ENCODE peak calls at places on chromosomes 4 and X, in seven cellular contexts. D is H1, S is SK-N-SH, V is HepG2, Q is HCT116, R is K562, L is GM12878. T is an unnamed sample.

GRCh38 chrX:63686878-63687714 is 97.9 kb downstream of the ARHGEF9 start:
- DNase-seq in L (peak), V (peak), R (peak), D (peak), S (peak), Q (peak), T (peak)

GRCh38 chrX:112979879-112980278 is 139.2 kb upstream of the AMOT start:
- DNase-seq in D (no peak), S (no peak), Q (no peak), V (no peak), R (no peak), L (no peak), T (no peak)

GRCh38 chrX:131675596-131676194 is 131.8 kb downstream of the OR13H1 start:
- DNase-seq in Q (peak), D (no peak), L (no peak), V (peak), R (peak), S (peak), T (peak)

GRCh38 chr4:148053298-148054003 is 321.6 kb downstream of the ARHGAP10 start:
- DNase-seq in D (no peak), L (no peak), Q (no peak), V (no peak), S (no peak), R (no peak), T (no peak)

GRCh38 chr4:97394653-97395052 is 748.6 kb downstream of the STPG2 start:
- DNase-seq in D (no peak), Q (no peak), S (no peak), L (no peak), R (no peak), V (no peak), T (no peak)

GRCh38 chrX:912677-913076 is 282.1 kb downstream of the SHOX start:
- DNase-seq in L (no peak), S (no peak), V (no peak), R (no peak), Q (no peak), D (no peak), T (no peak)

GRCh38 chrX:12007881-12008280 is 130.4 kb upstream of the FRMPD4 start:
- DNase-seq in Q (peak), R (no peak), L (no peak), S (no peak), V (no peak), D (no peak), T (no peak)

GRCh38 chrX:63503541-63503940 is 152.4 kb upstream of the SPIN4 start:
- DNase-seq in V (no peak), Q (no peak), R (no peak), D (no peak), S (no peak), L (no peak), T (peak)

GRCh38 chr4:68180858-68181531 is 51.3 kb upstream of the TMPRSS11F start:
- DNase-seq in L (no peak), S (no peak), R (no peak), V (no peak), Q (no peak), D (no peak), T (no peak)

GRCh38 chr4:103018391-103019318 is 850 bp downstream of the SLC9B1 start:
- DNase-seq in L (no peak), D (no peak), V (peak), Q (peak), S (peak), R (peak), T (no peak)

GRCh38 chrX:30302957-30303356 is 6.2 kb downstream of the NR0B1 start:
- DNase-seq in V (no peak), Q (no peak), D (no peak), R (no peak), S (no peak), L (no peak), T (peak)

GRCh38 chr4:113998531-113998930 is 19.1 kb upstream of the ARSJ start:
- DNase-seq in V (no peak), Q (no peak), R (no peak), D (no peak), S (no peak), L (no peak), T (no peak)

GRCh38 chrX:109714340-109714958 is 18.6 kb downstream of the ACSL4 start:
- DNase-seq in V (no peak), L (no peak), R (no peak), D (no peak), S (no peak), Q (peak), T (no peak)
- TF ChIP-seq JUND in V (no peak), L (no peak), R (no peak), D (no peak), S (peak), Q (peak), T (no peak)

GRCh38 chr4:111933703-111934102 is 211.6 kb upstream of the FAM241A start:
- DNase-seq in Q (no peak), V (no peak), D (no peak), S (no peak), L (no peak), R (no peak), T (no peak)

GRCh38 chr4:111934294-111934693 is 211.0 kb upstream of the FAM241A start:
- DNase-seq in V (no peak), S (no peak), L (no peak), R (no peak), D (no peak), Q (no peak), T (no peak)

DNA sequence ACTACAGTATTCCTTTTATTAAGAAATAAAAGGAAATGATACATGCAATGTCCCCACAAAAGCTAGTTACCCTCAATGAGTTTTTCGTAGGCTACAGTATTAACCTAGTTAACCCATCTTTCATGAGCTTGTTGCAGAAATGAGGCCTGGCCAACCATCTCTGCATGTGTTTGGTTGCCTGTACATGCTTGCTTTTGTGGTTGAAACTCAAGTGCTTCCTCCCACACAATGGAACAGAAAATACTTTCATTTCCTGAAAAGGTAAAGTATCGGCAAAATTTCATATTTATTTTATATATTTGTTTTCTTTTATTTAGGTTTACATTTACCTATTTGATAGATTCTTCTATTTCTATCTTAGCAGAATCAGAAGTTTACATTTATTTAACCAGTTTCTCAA is 214.6 kb upstream of the FAM241A start:
- DNase-seq in D (no peak), S (no peak), Q (no peak), L (peak), R (no peak), V (no peak), T (no peak)
- TF ChIP-seq JUND in D (no peak), S (no peak), Q (no peak), L (no peak), R (no peak), V (no peak), T (no peak)

DNA sequence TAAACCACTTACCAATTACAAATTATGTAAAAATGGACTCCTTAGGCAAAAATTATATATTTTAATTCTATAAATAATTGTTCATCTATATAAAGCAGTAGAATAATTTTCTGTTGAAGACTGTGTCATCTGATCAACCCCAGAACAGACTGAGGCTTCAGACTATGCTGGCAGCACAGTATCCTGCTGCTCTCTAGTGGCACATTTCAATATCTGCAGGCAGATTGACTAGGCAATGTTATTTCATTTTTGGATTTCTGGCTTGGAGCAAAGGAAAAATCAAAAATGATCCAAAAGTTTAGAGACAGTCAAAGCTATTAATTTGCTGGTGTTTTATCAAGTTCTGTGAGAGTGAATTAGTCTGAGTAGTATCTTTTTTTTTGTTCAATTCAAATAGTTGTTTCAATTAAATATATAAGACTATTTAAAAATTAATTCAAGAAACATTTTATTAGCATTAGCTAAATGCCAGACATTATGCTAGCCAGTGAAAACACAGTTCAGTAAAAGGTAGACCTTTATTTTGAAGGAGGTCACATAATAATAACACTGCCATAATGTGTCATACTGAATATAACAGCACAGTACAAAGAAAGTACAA is 21.3 kb upstream of the SULT1E1 start:
- DNase-seq in L (no peak), R (peak), D (no peak), S (peak), V (peak), Q (peak), T (no peak)
- TF ChIP-seq JUND in L (no peak), R (no peak), D (no peak), S (no peak), V (no peak), Q (no peak), T (no peak)

GRCh38 chrX:21744721-21745120 is 13.2 kb downstream of the SMPX start:
- DNase-seq in D (no peak), L (no peak), S (no peak), R (no peak), Q (no peak), V (no peak), T (no peak)

GRCh38 chrX:21744060-21744459 is 13.9 kb downstream of the SMPX start:
- DNase-seq in Q (no peak), S (no peak), V (no peak), R (no peak), L (no peak), D (no peak), T (no peak)

GRCh38 chrX:21747523-21747922 is 10.4 kb downstream of the SMPX start:
- DNase-seq in D (no peak), R (no peak), Q (no peak), L (no peak), V (no peak), S (no peak), T (no peak)

GRCh38 chrX:21748235-21748634 is 9.7 kb downstream of the SMPX start:
- DNase-seq in R (no peak), S (no peak), D (no peak), L (no peak), Q (no peak), V (no peak), T (no peak)

GRCh38 chrX:21745756-21746155 is 12.2 kb downstream of the SMPX start:
- DNase-seq in R (peak), Q (no peak), L (no peak), S (peak), D (no peak), V (no peak), T (peak)
- TF ChIP-seq JUND in R (no peak), Q (no peak), L (no peak), S (no peak), D (no peak), V (no peak), T (no peak)